ENCODE peak calls at places on chromosome 10, in eight cellular contexts. R, F, Z, E, Q, V, W and T are unnamed samples.

GRCh38 chr10:112628951-112629604 is 182.1 kb downstream of the VTI1A start:
- DNase-seq in R (peak; percentile 73), F (no peak), Z (no peak), E (no peak), Q (no peak), V (no peak), W (no peak), T (no peak)

GRCh38 chr10:77710081-77710551 is 72.5 kb upstream of the KCNMA1 start:
- DNase-seq in R (no peak), F (no peak), Z (no peak), E (no peak), Q (no peak), V (no peak), W (no peak), T (no peak)

GRCh38 chr10:110358869-110359629 is 54.3 kb upstream of the SMNDC1 start:
- DNase-seq in R (no peak), F (no peak), Z (peak; percentile 74), E (no peak), Q (peak; percentile 27), V (no peak), W (no peak), T (peak; percentile 35)

GRCh38 chr10:72243822-72244437 is 27.9 kb upstream of the ASCC1 start:
- DNase-seq in R (peak; percentile 98), F (no peak), Z (no peak), E (peak; percentile 90), Q (peak; percentile 68), V (peak; percentile 34), W (peak; percentile 93), T (peak; percentile 88)

GRCh38 chr10:72764151-72764550 is 72.2 kb downstream of the MCU start:
- DNase-seq in R (peak; percentile 91), F (no peak), Z (peak; percentile 54), E (peak; percentile 83), Q (no peak), V (no peak), W (no peak), T (peak; percentile 84)

GRCh38 chr10:92241158-92241500 is 49.7 kb downstream of the CPEB3 start:
- DNase-seq in R (peak; percentile 35), F (peak; percentile 69), Z (peak; percentile 38), E (peak; percentile 9), Q (no peak), V (no peak), W (no peak), T (peak; percentile 26)

GRCh38 chr10:116472874-116473273 is 45.2 kb downstream of the PNLIPRP3 start:
- DNase-seq in R (no peak), F (no peak), Z (no peak), E (peak; percentile 6), Q (no peak), V (no peak), W (no peak), T (no peak)

GRCh38 chr10:75205908-75206307 is 4.7 kb upstream of the VDAC2 start:
- DNase-seq in R (no peak), F (no peak), Z (no peak), E (no peak), Q (no peak), V (no peak), W (peak; percentile 12), T (no peak)

GRCh38 chr10:79610601-79611191 is at the start of gene SFTPA1:
- DNase-seq in R (no peak), F (no peak), Z (no peak), E (no peak), Q (no peak), V (no peak), W (no peak), T (no peak)

GRCh38 chr10:92846-93245 is 42.4 kb upstream of the ZMYND11 start:
- DNase-seq in R (no peak), F (no peak), Z (peak; percentile 45), E (no peak), Q (no peak), V (no peak), W (no peak), T (no peak)

GRCh38 chr10:124497196-124497990 is 35.8 kb downstream of the LHPP start:
- DNase-seq in R (no peak), F (no peak), Z (no peak), E (no peak), Q (peak; percentile 66), V (peak; percentile 51), W (peak; percentile 52), T (no peak)

GRCh38 chr10:102517553-102517952 is 13.8 kb downstream of the SUFU start:
- DNase-seq in R (peak; percentile 45), F (no peak), Z (no peak), E (peak; percentile 84), Q (no peak), V (no peak), W (no peak), T (peak; percentile 83)

GRCh38 chr10:69407621-69408301 is 9.0 kb downstream of the TACR2 start:
- DNase-seq in R (peak; percentile 23), F (no peak), Z (no peak), E (no peak), Q (no peak), V (no peak), W (no peak), T (peak; percentile 32)

GRCh38 chr10:129761573-129761972 is 202.5 kb downstream of the EBF3 start:
- DNase-seq in R (no peak), F (no peak), Z (no peak), E (no peak), Q (no peak), V (no peak), W (no peak), T (no peak)

GRCh38 chr10:78301481-78301880 is 267.8 kb downstream of the RPS24 start:
- DNase-seq in R (no peak), F (no peak), Z (no peak), E (no peak), Q (no peak), V (no peak), W (peak; percentile 38), T (no peak)

GRCh38 chr10:34254596-34254995 is 560.5 kb downstream of the PARD3 start:
- DNase-seq in R (peak; percentile 64), F (no peak), Z (peak; percentile 82), E (peak; percentile 48), Q (no peak), V (no peak), W (no peak), T (peak; percentile 50)

GRCh38 chr10:123580426-123580825 is 85.7 kb upstream of the GPR26 start:
- DNase-seq in R (no peak), F (no peak), Z (no peak), E (no peak), Q (no peak), V (no peak), W (no peak), T (no peak)